ENCODE peak calls at places on chromosomes 1 and 21, in nine cellular contexts. X, W, Y, U, Q, Z, R, C and O are unnamed samples.

GRCh38 chr1:180926164-180926981 is 13.7 kb downstream of the KIAA1614 start:
- DNase-seq in Q (no peak), X (peak; percentile 41), C (peak; percentile 80), U (peak; percentile 49), W (no peak), R (no peak), Y (no peak), Z (no peak), O (peak; percentile 43)

GRCh38 chr1:160639652-160640051 is 7.2 kb downstream of the SLAMF1 start:
- DNase-seq in U (no peak), R (no peak), C (no peak), Z (peak; percentile 44), Q (no peak), Y (no peak), X (no peak), W (no peak), O (no peak)

GRCh38 chr1:158095737-158096335 is 84.9 kb upstream of the CD1D start:
- DNase-seq in Y (peak; percentile 62), R (no peak), Q (no peak), C (no peak), U (no peak), W (no peak), Z (peak; percentile 30), X (peak; percentile 76), O (peak; percentile 17)

GRCh38 chr1:187212377-187212776 is 383.6 kb downstream of the PLA2G4A start:
- DNase-seq in Y (no peak), Q (no peak), X (no peak), Z (no peak), R (no peak), U (no peak), C (no peak), W (no peak), O (no peak)

GRCh38 chr1:210815641-210816040 is 318.3 kb downstream of the KCNH1 start:
- DNase-seq in W (no peak), U (no peak), Y (no peak), X (no peak), Q (no peak), R (no peak), Z (no peak), C (no peak), O (no peak)

GRCh38 chr1:22915816-22916468 is 56.7 kb downstream of the LACTBL1 start:
- DNase-seq in Y (no peak), C (no peak), X (no peak), Q (no peak), Z (no peak), W (no peak), U (no peak), R (no peak), O (no peak)

GRCh38 chr21:28111151-28111619 is 881.5 kb downstream of the LTN1 start:
- DNase-seq in X (peak; percentile 74), Z (no peak), U (no peak), W (peak; percentile 92), R (no peak), C (no peak), Q (no peak), Y (no peak), O (peak; percentile 92)

GRCh38 chr1:28579374-28579773 is 12.7 kb upstream of the RAB42 start:
- DNase-seq in W (no peak), C (no peak), U (no peak), R (no peak), Z (no peak), X (no peak), Y (peak; percentile 42), Q (no peak), O (no peak)

GRCh38 chr1:3106216-3106615 is 37.2 kb downstream of the PRDM16 start:
- DNase-seq in W (no peak), Z (no peak), X (no peak), Q (no peak), Y (no peak), R (no peak), C (no peak), U (no peak), O (no peak)

GRCh38 chr1:54052470-54052933 is 502 bp downstream of the TMEM59 start:
- DNase-seq in Z (peak; percentile 42), U (no peak), C (peak; percentile 35), Y (peak; percentile 63), X (peak; percentile 43), W (peak; percentile 20), Q (peak; percentile 11), R (peak; percentile 37), O (peak; percentile 62)

GRCh38 chr1:180096584-180097318 is 57.9 kb upstream of the QSOX1 start:
- DNase-seq in Q (no peak), W (no peak), X (no peak), U (no peak), Z (no peak), R (no peak), Y (no peak), C (no peak), O (peak; percentile 35)

GRCh38 chr1:60428161-60428560 is 354.6 kb upstream of the C1orf87 start:
- DNase-seq in Y (no peak), R (no peak), W (no peak), C (no peak), U (no peak), Q (no peak), Z (no peak), X (no peak), O (no peak)

GRCh38 chr1:223183268-223183862 is 40.3 kb upstream of the TLR5 start:
- DNase-seq in X (peak; percentile 51), R (no peak), Y (peak; percentile 8), C (no peak), U (no peak), Q (no peak), Z (no peak), W (no peak), O (no peak)

GRCh38 chr1:1230656-1231399 is 973 bp downstream of the SDF4 start:
- DNase-seq in X (peak; percentile 93), Q (no peak), W (peak; percentile 69), Z (peak; percentile 31), C (no peak), U (no peak), R (no peak), Y (peak; percentile 76), O (peak; percentile 77)

GRCh38 chr1:29259802-29260441 is 23.6 kb downstream of the PTPRU start:
- DNase-seq in X (peak; percentile 74), W (no peak), R (no peak), Y (peak; percentile 44), Z (peak; percentile 49), C (no peak), U (no peak), Q (peak; percentile 15), O (no peak)

GRCh38 chr1:47930215-47930885 is 66.8 kb downstream of the TRABD2B start:
- DNase-seq in Z (no peak), U (no peak), W (no peak), Y (peak; percentile 19), X (no peak), C (no peak), R (no peak), Q (no peak), O (no peak)

GRCh38 chr1:15304708-15305326 is 57.8 kb downstream of the FHAD1 start:
- DNase-seq in W (no peak), Q (peak; percentile 54), R (no peak), C (peak; percentile 55), X (no peak), U (peak; percentile 38), Y (peak; percentile 61), Z (peak; percentile 84), O (peak; percentile 56)

GRCh38 chr1:30638811-30639210 is 84.6 kb downstream of the MATN1 start:
- DNase-seq in X (no peak), W (no peak), U (no peak), Q (no peak), C (no peak), Z (no peak), R (no peak), Y (no peak), O (no peak)

GRCh38 chr21:32411366-32412161 is 942 bp upstream of the EVA1C start:
- DNase-seq in W (no peak), R (peak; percentile 52), C (peak; percentile 59), U (no peak), Q (peak; percentile 43), X (peak; percentile 58), Z (peak; percentile 74), Y (peak; percentile 52), O (peak; percentile 38)

GRCh38 chr1:52002038-52002917 is 11.8 kb upstream of the RAB3B start:
- DNase-seq in X (peak; percentile 90), W (peak; percentile 84), Q (no peak), Z (peak; percentile 44), U (peak; percentile 34), R (peak; percentile 93), Y (peak; percentile 88), C (peak; percentile 76), O (peak; percentile 95)

GRCh38 chr1:207088731-207089626 is at the start of gene C4BPB:
- DNase-seq in Z (no peak), Y (peak; percentile 67), R (no peak), C (no peak), Q (no peak), X (no peak), W (no peak), U (no peak), O (no peak)

GRCh38 chr1:90959352-90960206 is 62.3 kb downstream of the ZNF644 start:
- DNase-seq in Y (no peak), X (no peak), Q (no peak), U (no peak), C (no peak), Z (no peak), R (no peak), W (no peak), O (peak; percentile 47)

GRCh38 chr1:44829506-44830384 is 13.3 kb downstream of the PTCH2 start:
- DNase-seq in Z (no peak), Y (no peak), X (no peak), C (no peak), W (no peak), R (no peak), U (no peak), Q (no peak), O (no peak)

GRCh38 chr1:56578664-56578962 is 750 bp downstream of the PLPP3 start:
- DNase-seq in Q (no peak), R (no peak), U (peak; percentile 70), X (no peak), W (no peak), Y (peak; percentile 52), C (no peak), Z (no peak), O (no peak)

GRCh38 chr1:182426442-182427430 is 23.2 kb upstream of the RGSL1 start:
- DNase-seq in U (peak; percentile 78), C (no peak), X (no peak), R (no peak), Y (no peak), Q (no peak), Z (no peak), W (no peak), O (no peak)

GRCh38 chr1:31788825-31789256 is 24.7 kb upstream of the ADGRB2 start:
- DNase-seq in W (peak; percentile 59), U (no peak), Z (no peak), C (no peak), R (peak; percentile 76), Q (no peak), Y (peak; percentile 58), X (peak; percentile 52), O (peak; percentile 83)

GRCh38 chr1:5993553-5994510 is 1.6 kb upstream of the NPHP4 start:
- DNase-seq in X (no peak), W (no peak), R (no peak), Q (no peak), Y (no peak), C (no peak), U (peak; percentile 49), Z (peak; percentile 58), O (no peak)

GRCh38 chr1:69410893-69411292 is 156.8 kb upstream of the LRRC7 start:
- DNase-seq in U (no peak), X (no peak), Q (no peak), R (no peak), C (no peak), Z (no peak), W (no peak), Y (no peak), O (no peak)

GRCh38 chr1:17274186-17275170 is 25.6 kb downstream of the PADI3 start:
- DNase-seq in W (no peak), Q (no peak), C (peak; percentile 3), X (peak; percentile 65), Z (peak; percentile 63), Y (peak; percentile 39), U (peak; percentile 53), R (no peak), O (peak; percentile 29)

GRCh38 chr1:8712413-8713229 is 104.8 kb downstream of the RERE start:
- DNase-seq in X (peak; percentile 66), Q (no peak), Z (no peak), W (peak; percentile 78), U (no peak), Y (peak; percentile 57), C (peak; percentile 70), R (peak; percentile 41), O (peak; percentile 96)

GRCh38 chr1:232629250-232630046 is 485 bp downstream of the SIPA1L2 start:
- DNase-seq in X (no peak), C (no peak), Z (peak; percentile 23), W (no peak), U (peak; percentile 19), Q (no peak), Y (peak; percentile 50), R (peak; percentile 13), O (no peak)